ENCODE peak calls at places on chromosomes 3 and 15, in five cellular contexts. One of them, this sample, is unnamed.

GRCh38 chr3:192571197-192571791 is 156.0 kb downstream of the FGF12 start:
- DNase-seq in ovary: peak
- DNase-seq in AG04450: peak
- DNase-seq in cardiac muscle cell: no peak
- DNase-seq in right atrium auricular region: peak
- DNase-seq in this sample: peak

GRCh38 chr3:192408721-192409151 is 318.6 kb downstream of the FGF12 start:
- DNase-seq in ovary: no peak
- DNase-seq in AG04450: no peak
- DNase-seq in right atrium auricular region: no peak
- DNase-seq in cardiac muscle cell: peak
- DNase-seq in this sample: no peak

GRCh38 chr3:50324351-50325144 is 2.0 kb upstream of the HYAL2 start:
- DNase-seq in ovary: peak
- DNase-seq in cardiac muscle cell: peak
- DNase-seq in AG04450: peak
- DNase-seq in right atrium auricular region: peak
- DNase-seq in this sample: peak

GRCh38 chr15:55960946-55961345 is 32.5 kb downstream of the NEDD4 start:
- DNase-seq in AG04450: no peak
- DNase-seq in cardiac muscle cell: no peak
- DNase-seq in right atrium auricular region: no peak
- DNase-seq in ovary: no peak
- DNase-seq in this sample: no peak

GRCh38 chr3:63559884-63560283 is 92.6 kb upstream of the SNTN start:
- DNase-seq in cardiac muscle cell: no peak
- DNase-seq in ovary: no peak
- DNase-seq in right atrium auricular region: no peak
- DNase-seq in AG04450: no peak
- DNase-seq in this sample: no peak

GRCh38 chr3:173584834-173585831 is 187.6 kb downstream of the NLGN1 start:
- DNase-seq in ovary: peak
- DNase-seq in right atrium auricular region: peak
- DNase-seq in AG04450: no peak
- DNase-seq in cardiac muscle cell: peak
- DNase-seq in this sample: peak

GRCh38 chr15:25469377-25469776 is 30.6 kb upstream of the UBE3A start:
- DNase-seq in right atrium auricular region: no peak
- DNase-seq in cardiac muscle cell: no peak
- DNase-seq in AG04450: no peak
- DNase-seq in ovary: no peak
- DNase-seq in this sample: peak

GRCh38 chr3:35723480-35724097 is 84.3 kb downstream of the ARPP21 start:
- DNase-seq in ovary: no peak
- DNase-seq in AG04450: no peak
- DNase-seq in right atrium auricular region: no peak
- DNase-seq in cardiac muscle cell: no peak
- DNase-seq in this sample: no peak

GRCh38 chr15:60223161-60223560 is 174.6 kb downstream of the ANXA2 start:
- DNase-seq in cardiac muscle cell: no peak
- DNase-seq in right atrium auricular region: no peak
- DNase-seq in AG04450: no peak
- DNase-seq in ovary: no peak
- DNase-seq in this sample: no peak

GRCh38 chr3:150408232-150409124 is at the start of gene TSC22D2:
- DNase-seq in ovary: peak
- DNase-seq in AG04450: peak
- DNase-seq in right atrium auricular region: peak
- DNase-seq in cardiac muscle cell: peak
- DNase-seq in this sample: peak

GRCh38 chr3:58296843-58297242 is 9.2 kb upstream of the RPP14 start:
- DNase-seq in right atrium auricular region: no peak
- DNase-seq in ovary: no peak
- DNase-seq in AG04450: no peak
- DNase-seq in cardiac muscle cell: no peak
- DNase-seq in this sample: no peak

GRCh38 chr3:141094851-141095545 is 43.9 kb downstream of the SPSB4 start:
- DNase-seq in ovary: peak
- DNase-seq in cardiac muscle cell: no peak
- DNase-seq in AG04450: no peak
- DNase-seq in right atrium auricular region: peak
- DNase-seq in this sample: peak

GRCh38 chr15:77497942-77498361 is 77.3 kb downstream of the HMG20A start:
- DNase-seq in ovary: peak
- DNase-seq in cardiac muscle cell: peak
- DNase-seq in right atrium auricular region: no peak
- DNase-seq in AG04450: no peak
- DNase-seq in this sample: no peak

GRCh38 chr3:15330031-15330596 is 2.3 kb downstream of the SH3BP5 start:
- DNase-seq in cardiac muscle cell: no peak
- DNase-seq in ovary: peak
- DNase-seq in right atrium auricular region: peak
- DNase-seq in AG04450: no peak
- DNase-seq in this sample: no peak

GRCh38 chr3:187669675-187670504 is at the start of gene SST:
- DNase-seq in cardiac muscle cell: peak
- DNase-seq in ovary: peak
- DNase-seq in right atrium auricular region: no peak
- DNase-seq in AG04450: no peak
- DNase-seq in this sample: peak
- H3K4me3 ChIP-seq in cardiac muscle cell: no peak
- H3K4me3 ChIP-seq in ovary: no peak
- H3K4me3 ChIP-seq in right atrium auricular region: no peak
- H3K4me3 ChIP-seq in AG04450: no peak
- H3K4me3 ChIP-seq in this sample: no peak

GRCh38 chr3:188641076-188641475 is 487.1 kb downstream of the LPP start:
- DNase-seq in AG04450: no peak
- DNase-seq in cardiac muscle cell: no peak
- DNase-seq in right atrium auricular region: no peak
- DNase-seq in ovary: no peak
- DNase-seq in this sample: no peak
- H3K27ac ChIP-seq in AG04450: no peak
- H3K27ac ChIP-seq in cardiac muscle cell: no peak
- H3K27ac ChIP-seq in right atrium auricular region: peak
- H3K27ac ChIP-seq in ovary: no peak
- H3K27ac ChIP-seq in this sample: no peak

GRCh38 chr15:33101036-33101435 is 93.5 kb downstream of the FMN1 start:
- DNase-seq in ovary: no peak
- DNase-seq in cardiac muscle cell: no peak
- DNase-seq in AG04450: no peak
- DNase-seq in right atrium auricular region: no peak
- DNase-seq in this sample: no peak
- H3K4me3 ChIP-seq in ovary: no peak
- H3K4me3 ChIP-seq in cardiac muscle cell: no peak
- H3K4me3 ChIP-seq in AG04450: no peak
- H3K4me3 ChIP-seq in right atrium auricular region: no peak
- H3K4me3 ChIP-seq in this sample: no peak

GRCh38 chr15:79310985-79311900 is at the start of gene TMED3:
- DNase-seq in ovary: peak
- DNase-seq in AG04450: peak
- DNase-seq in right atrium auricular region: no peak
- DNase-seq in cardiac muscle cell: peak
- DNase-seq in this sample: peak
- H3K27ac ChIP-seq in ovary: no peak
- H3K27ac ChIP-seq in AG04450: peak
- H3K27ac ChIP-seq in right atrium auricular region: peak
- H3K27ac ChIP-seq in cardiac muscle cell: no peak
- H3K27ac ChIP-seq in this sample: peak

GRCh38 chr15:81356252-81356651 is 17.8 kb downstream of the TMC3 start:
- DNase-seq in cardiac muscle cell: no peak
- DNase-seq in AG04450: no peak
- DNase-seq in ovary: no peak
- DNase-seq in right atrium auricular region: no peak
- DNase-seq in this sample: no peak

GRCh38 chr15:81360491-81360890 is 13.5 kb downstream of the TMC3 start:
- DNase-seq in cardiac muscle cell: no peak
- DNase-seq in AG04450: no peak
- DNase-seq in ovary: no peak
- DNase-seq in right atrium auricular region: no peak
- DNase-seq in this sample: no peak

GRCh38 chr15:81358248-81358647 is 15.8 kb downstream of the TMC3 start:
- DNase-seq in cardiac muscle cell: no peak
- DNase-seq in AG04450: no peak
- DNase-seq in ovary: no peak
- DNase-seq in right atrium auricular region: no peak
- DNase-seq in this sample: no peak

GRCh38 chr15:81361891-81362290 is 12.1 kb downstream of the TMC3 start:
- DNase-seq in AG04450: no peak
- DNase-seq in ovary: no peak
- DNase-seq in right atrium auricular region: no peak
- DNase-seq in cardiac muscle cell: no peak
- DNase-seq in this sample: no peak

DNA sequence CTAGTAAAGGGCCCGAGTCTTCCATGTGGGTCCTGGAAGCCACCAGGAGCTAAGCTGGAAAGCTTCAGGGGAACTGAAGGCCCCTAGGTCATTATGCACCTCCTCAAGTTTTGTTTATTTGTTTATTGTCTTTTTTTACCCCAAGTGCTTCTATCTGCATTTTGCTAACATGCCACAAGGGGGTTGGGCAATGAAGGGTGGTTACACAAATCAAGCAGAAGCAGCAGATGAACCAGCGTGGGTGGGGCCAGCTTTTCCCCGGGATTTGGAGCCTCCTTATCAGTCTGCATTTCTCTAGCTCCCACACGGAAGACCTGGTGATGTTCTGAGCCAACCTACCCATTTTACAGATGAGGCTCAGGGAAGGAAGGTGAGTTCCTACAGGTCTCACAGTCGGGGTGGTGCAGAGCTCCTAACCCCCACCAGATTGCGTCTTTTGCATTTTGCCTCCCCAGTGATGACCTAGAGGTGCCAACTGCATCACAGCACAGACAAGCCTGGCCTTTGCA is 16.8 kb downstream of the TMC3 start:
- DNase-seq in ovary: no peak
- DNase-seq in right atrium auricular region: no peak
- DNase-seq in AG04450: no peak
- DNase-seq in cardiac muscle cell: no peak
- DNase-seq in this sample: no peak
- H3K4me3 ChIP-seq in ovary: no peak
- H3K4me3 ChIP-seq in right atrium auricular region: no peak
- H3K4me3 ChIP-seq in AG04450: no peak
- H3K4me3 ChIP-seq in cardiac muscle cell: no peak
- H3K4me3 ChIP-seq in this sample: no peak

GRCh38 chr3:172202797-172203196 is 163.4 kb downstream of the FNDC3B start:
- DNase-seq in right atrium auricular region: no peak
- DNase-seq in cardiac muscle cell: no peak
- DNase-seq in AG04450: no peak
- DNase-seq in ovary: no peak
- DNase-seq in this sample: no peak
- H3K27ac ChIP-seq in right atrium auricular region: peak
- H3K27ac ChIP-seq in cardiac muscle cell: no peak
- H3K27ac ChIP-seq in AG04450: peak
- H3K27ac ChIP-seq in ovary: no peak
- H3K27ac ChIP-seq in this sample: no peak

GRCh38 chr15:63380151-63380827 is 1.4 kb downstream of the CA12 start:
- DNase-seq in AG04450: no peak
- DNase-seq in ovary: no peak
- DNase-seq in cardiac muscle cell: no peak
- DNase-seq in right atrium auricular region: no peak
- DNase-seq in this sample: no peak
- H3K4me3 ChIP-seq in AG04450: peak
- H3K4me3 ChIP-seq in ovary: no peak
- H3K4me3 ChIP-seq in cardiac muscle cell: no peak
- H3K4me3 ChIP-seq in right atrium auricular region: no peak
- H3K4me3 ChIP-seq in this sample: no peak

GRCh38 chr3:114370537-114371174 is 76.8 kb downstream of the TIGIT start:
- DNase-seq in ovary: no peak
- DNase-seq in AG04450: no peak
- DNase-seq in cardiac muscle cell: no peak
- DNase-seq in right atrium auricular region: no peak
- DNase-seq in this sample: no peak
- H3K27ac ChIP-seq in ovary: no peak
- H3K27ac ChIP-seq in AG04450: no peak
- H3K27ac ChIP-seq in cardiac muscle cell: no peak
- H3K27ac ChIP-seq in right atrium auricular region: no peak
- H3K27ac ChIP-seq in this sample: no peak

GRCh38 chr15:75817151-75817935 is 25.9 kb upstream of the UBE2Q2 start:
- DNase-seq in right atrium auricular region: no peak
- DNase-seq in ovary: no peak
- DNase-seq in cardiac muscle cell: no peak
- DNase-seq in AG04450: no peak
- DNase-seq in this sample: peak
- H3K4me3 ChIP-seq in right atrium auricular region: no peak
- H3K4me3 ChIP-seq in ovary: peak
- H3K4me3 ChIP-seq in cardiac muscle cell: no peak
- H3K4me3 ChIP-seq in AG04450: no peak
- H3K4me3 ChIP-seq in this sample: peak